ENCODE peak calls at places on chromosomes 5 and 9, in eight cellular contexts. Y is stimulated activated naive CD4-positive, alpha-beta T cell; Z is AG04450; Q is iris pigment epithelial cell; H is stimulated activated CD8-positive, alpha-beta memory T cell treated with anti-CD3 and anti-CD28 coated beads, Interleukin-7, amount 100 ng/mL, for 24 hours; F is dermis blood vessel endothelial cell; U is activated naive CD4-positive, alpha-beta T cell; G is chondrocyte. J is an unnamed sample.

GRCh38 chr9:88949961-88950340 is 41.3 kb upstream of the S1PR3 start:
- DNase-seq in Y (no peak), U (no peak), F (no peak), Z (no peak), G (no peak), Q (peak), H (no peak), J (no peak)

GRCh38 chr5:68709229-68709628 is 384.6 kb upstream of the SLC30A5 start:
- DNase-seq in Z (no peak), Y (no peak), F (no peak), H (no peak), G (no peak), U (no peak), Q (no peak), J (no peak)

GRCh38 chr5:59097116-59097515 is 514.2 kb downstream of the RAB3C start:
- DNase-seq in G (no peak), U (no peak), H (no peak), F (no peak), Y (no peak), Q (peak), Z (no peak), J (peak)

GRCh38 chr5:15442183-15442550 is 57.8 kb upstream of the FBXL7 start:
- DNase-seq in F (no peak), Y (no peak), Q (no peak), U (no peak), Z (no peak), H (no peak), G (no peak), J (no peak)

GRCh38 chr5:78287833-78288232 is 6.7 kb downstream of the AP3B1 start:
- DNase-seq in U (no peak), Z (peak), F (peak), Q (peak), Y (no peak), G (no peak), H (no peak), J (peak)

GRCh38 chr5:171845857-171846785 is 60.5 kb downstream of the SMIM23 start:
- DNase-seq in Z (no peak), H (no peak), Q (peak), Y (no peak), G (no peak), U (no peak), F (peak), J (peak)

GRCh38 chr5:173812811-173813550 is 75.2 kb upstream of the CPEB4 start:
- DNase-seq in Q (peak), H (no peak), Z (no peak), U (no peak), Y (no peak), G (no peak), F (no peak), J (peak)

GRCh38 chr9:127202461-127203139 is 62.0 kb upstream of the GARNL3 start:
- DNase-seq in G (peak), Y (no peak), U (no peak), F (no peak), Z (no peak), Q (no peak), H (no peak), J (no peak)

GRCh38 chr5:96936431-96937221 is 746 bp downstream of the LNPEP start:
- DNase-seq in Q (peak), Y (peak), U (peak), F (peak), H (no peak), Z (no peak), G (no peak), J (peak)

GRCh38 chr5:151683936-151684586 is 2.7 kb downstream of the SPARC start:
- DNase-seq in U (no peak), Y (no peak), G (no peak), H (no peak), Q (peak), Z (no peak), F (no peak), J (no peak)

GRCh38 chr5:74576941-74577456 is 63.5 kb downstream of the ENC1 start:
- DNase-seq in Z (no peak), U (no peak), Q (peak), G (no peak), F (peak), H (no peak), Y (peak), J (peak)

GRCh38 chr9:71506821-71507220 is 261.5 kb downstream of the CEMIP2 start:
- DNase-seq in F (no peak), G (no peak), Y (no peak), H (no peak), Z (no peak), U (no peak), Q (peak), J (peak)